ENCODE peak calls at places on chromosome 22, in four cellular contexts. C is prostate gland, X is H1, P is sigmoid colon. B is an unnamed sample. For H3K36me3, the result is how much of the 10 kb centered on the place peaks cover.

GRCh38 chr22:26656896-26657851 is at the start of gene MIAT:
- DNase-seq in C (no peak), X (no peak), P (no peak), B (no peak)

GRCh38 chr22:38831166-38831945 is 12.5 kb downstream of the NPTXR start:
- DNase-seq in C (no peak), P (no peak), X (no peak), B (no peak)

GRCh38 chr22:38513063-38513462 is 7.0 kb upstream of the DDX17 start:
- DNase-seq in C (no peak), P (no peak), X (no peak), B (no peak)

GRCh38 chr22:17501679-17502285 is 61.5 kb upstream of the SLC25A18 start:
- DNase-seq in C (peak), P (no peak), X (no peak), B (no peak)

GRCh38 chr22:11360632-11361031 is 4167.4 kb upstream of the OR11H1 start:
- DNase-seq in C (no peak), P (no peak), X (no peak), B (no peak)

GRCh38 chr22:17954860-17955587 is 69.3 kb downstream of the MICAL3 start:
- DNase-seq in C (no peak), P (peak), X (no peak), B (no peak)

GRCh38 chr22:48555606-48556005 is 1272.1 kb downstream of the BRD1 start:
- DNase-seq in P (no peak), X (no peak), C (no peak), B (no peak)

GRCh38 chr22:41242396-41243117 is 1.8 kb upstream of the CHADL start:
- DNase-seq in C (no peak), X (no peak), P (no peak), B (no peak)

GRCh38 chr22:48713266-48714205 is 1114.1 kb downstream of the BRD1 start:
- DNase-seq in C (no peak), P (peak), X (no peak), B (no peak)

GRCh38 chr22:39240841-39241631 is 3.7 kb downstream of the PDGFB start:
- DNase-seq in X (no peak), C (peak), P (peak), B (peak)

GRCh38 chr22:38952382-38952993 is 4.9 kb upstream of the APOBEC3A start:
- DNase-seq in C (no peak), P (peak), X (no peak), B (no peak)

GRCh38 chr22:36384766-36385400 is 2.9 kb downstream of the MYH9 start:
- DNase-seq in P (no peak), C (no peak), X (no peak), B (no peak)

GRCh38 chr22:44658371-44658953 is 43.5 kb upstream of the PRR5 start:
- DNase-seq in X (no peak), P (peak), C (no peak), B (peak)

GRCh38 chr22:32776800-32777199 is 24.7 kb upstream of the TIMP3 start:
- DNase-seq in X (no peak), P (no peak), C (no peak), B (no peak)

GRCh38 chr22:25475554-25476022 is 88.9 kb upstream of the GRK3 start:
- DNase-seq in C (peak), X (no peak), P (peak), B (no peak)

GRCh38 chr22:47446331-47446730 is 683.9 kb downstream of the TBC1D22A start:
- DNase-seq in X (no peak), P (no peak), C (no peak), B (no peak)

GRCh38 chr22:21641795-21642583 is at the start of gene SDF2L1:
- DNase-seq in C (peak), P (peak), X (peak), B (peak)
- TF ChIP-seq POLR2AphosphoS5 in C (peak), P (peak), X (peak), B (peak)

GRCh38 chr22:31262369-31263133 is 29.7 kb downstream of the PIK3IP1 start:
- DNase-seq in X (no peak), P (no peak), C (no peak), B (no peak)

GRCh38 chr22:31260474-31260856 is 31.8 kb downstream of the PIK3IP1 start:
- DNase-seq in C (no peak), X (no peak), P (no peak), B (no peak)

GRCh38 chr22:31253949-31254348 is 38.3 kb downstream of the PIK3IP1 start:
- DNase-seq in P (peak), X (no peak), C (peak), B (peak)

GRCh38 chr22:31263896-31264295 is 28.4 kb downstream of the PIK3IP1 start:
- DNase-seq in P (no peak), X (no peak), C (no peak), B (no peak)

GRCh38 chr22:31259798-31260473 is 32.4 kb downstream of the PIK3IP1 start:
- DNase-seq in X (no peak), P (no peak), C (no peak), B (no peak)
- H3K36me3 ChIP-seq in X (under half), P (under half), C (under half), B (under half)

GRCh38 chr22:18971321-18971751 is 35.2 kb upstream of the PRODH start:
- DNase-seq in X (no peak), C (no peak), P (no peak), B (no peak)
- H3K4me3 ChIP-seq in X (peak), C (no peak), P (no peak), B (peak)

GRCh38 chr22:23838686-23839468 is at the start of gene DERL3:
- DNase-seq in X (peak), C (peak), P (peak), B (peak)
- TF ChIP-seq POLR2AphosphoS5 in X (no peak), C (peak), P (no peak), B (peak)

GRCh38 chr22:24416611-24417010 is 10.8 kb upstream of the ADORA2A start:
- DNase-seq in X (no peak), P (peak), C (no peak), B (no peak)
- H3K36me3 ChIP-seq in X (under half), P (half or more), C (under half), B (under half)

GRCh38 chr22:46054878-46055158 is 77.9 kb upstream of the WNT7B start:
- DNase-seq in X (no peak), C (no peak), P (no peak), B (no peak)
- H3K4me3 ChIP-seq in X (no peak), C (peak), P (peak), B (peak)

DNA sequence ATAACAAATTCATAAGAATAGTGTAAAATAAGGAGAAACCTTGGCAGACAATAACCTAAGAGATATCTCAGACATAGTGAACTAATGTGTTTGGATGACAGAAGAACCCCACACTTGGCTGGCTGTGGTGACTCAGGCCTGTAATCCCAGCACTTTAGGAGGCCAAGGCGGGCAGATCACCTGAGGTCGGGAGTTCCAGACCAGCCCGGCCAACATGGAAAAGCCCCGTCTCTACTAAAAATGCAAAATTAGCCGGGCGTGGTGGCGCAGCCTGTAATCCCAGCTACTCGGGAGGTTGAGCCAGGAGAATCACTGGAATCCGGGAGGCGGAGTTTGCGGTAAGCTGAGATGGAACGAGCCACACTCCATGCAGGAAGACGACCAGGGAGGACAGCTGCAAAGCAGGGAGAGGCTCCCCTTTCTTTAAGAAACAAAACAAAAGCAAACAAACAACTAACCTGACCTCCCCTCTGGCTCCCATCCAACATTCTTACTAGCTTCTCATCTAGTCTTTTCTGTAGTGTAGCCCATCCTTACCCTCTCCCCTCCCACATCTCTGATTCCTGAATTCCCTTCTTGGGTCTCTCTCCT is 84.2 kb downstream of the ZNF280B start:
- DNase-seq in P (no peak), C (no peak), X (no peak), B (no peak)
- TF ChIP-seq POLR2AphosphoS5 in P (no peak), C (no peak), X (no peak), B (no peak)

DNA sequence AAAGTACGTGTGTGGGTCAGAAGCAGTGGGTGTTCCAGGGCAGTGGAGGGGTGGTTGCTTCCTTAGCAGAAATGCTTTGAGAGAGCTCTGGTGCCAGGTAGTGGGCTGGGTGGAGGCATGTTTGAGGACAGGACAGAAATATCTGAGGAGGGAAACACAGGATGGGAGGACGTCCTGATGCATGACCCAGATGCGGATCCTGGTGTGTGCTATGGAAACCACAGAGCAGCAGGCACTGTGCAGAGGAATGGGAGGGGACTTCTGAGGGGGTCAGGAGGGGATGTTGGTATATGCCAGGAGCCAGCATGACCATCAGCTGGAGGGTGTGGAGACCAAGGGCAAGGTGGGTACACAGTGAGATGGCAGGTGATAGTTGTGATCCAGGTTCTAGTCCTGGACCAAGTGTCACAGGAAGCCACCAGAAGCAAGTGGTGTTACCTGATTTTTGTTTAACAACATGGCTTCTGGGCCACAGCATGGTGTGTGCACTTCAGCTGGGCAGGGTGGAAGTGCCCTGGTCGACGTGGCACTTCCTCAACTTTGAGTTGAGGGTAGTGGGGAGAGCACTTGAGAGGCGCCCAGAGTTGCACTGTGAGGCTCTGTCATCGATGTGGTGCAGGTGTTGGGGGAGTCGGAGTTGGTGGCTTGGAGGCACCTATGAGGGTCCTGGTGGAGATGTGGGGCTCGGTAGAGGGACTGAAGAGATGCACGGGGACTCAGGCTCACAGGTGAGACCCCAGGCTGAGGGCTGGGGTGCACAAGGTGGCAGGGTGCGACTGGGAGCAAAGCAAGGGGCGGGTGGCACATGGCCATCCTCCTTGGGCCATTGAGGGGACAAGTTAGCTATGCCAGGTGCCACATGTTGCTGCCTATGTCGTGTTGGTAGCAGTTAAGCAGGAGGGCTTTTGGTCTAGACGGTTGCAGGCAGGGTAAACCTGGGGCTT is 7.5 kb downstream of the DGCR8 start:
- DNase-seq in X (no peak), P (no peak), C (no peak), B (no peak)
- H3K36me3 ChIP-seq in X (half or more), P (half or more), C (under half), B (under half)

B was measured in breast epithelium.